ENCODE peak calls at places on chromosomes 7 and 10, in six cellular contexts. J is A549, X is transverse colon, Z is ovary, Q is stomach, U is suprapubic skin. M is an unnamed sample.

GRCh38 chr7:69738396-69738889 is 140.2 kb downstream of the AUTS2 start:
- DNase-seq in J (peak), X (no peak), Z (no peak), Q (no peak), U (no peak), M (no peak)

GRCh38 chr10:17056781-17057191 is 72.8 kb downstream of the CUBN start:
- DNase-seq in J (no peak), X (no peak), Z (no peak), Q (no peak), U (no peak), M (no peak)

GRCh38 chr10:55881588-55881987 is 479.5 kb downstream of the ZWINT start:
- DNase-seq in J (no peak), X (no peak), Z (no peak), Q (no peak), U (no peak), M (no peak)

GRCh38 chr10:79189853-79190435 is 121.2 kb downstream of the ZMIZ1 start:
- DNase-seq in J (no peak), X (no peak), Z (no peak), Q (no peak), U (no peak), M (no peak)

GRCh38 chr7:151060416-151061234 is 1.2 kb downstream of the SLC4A2 start:
- DNase-seq in J (peak), X (peak), Z (peak), Q (peak), U (no peak), M (no peak)

GRCh38 chr10:61136151-61136550 is 192.2 kb upstream of the RHOBTB1 start:
- DNase-seq in J (peak), X (no peak), Z (no peak), Q (no peak), U (no peak), M (no peak)

GRCh38 chr7:91325731-91326130 is 61.5 kb downstream of the FZD1 start:
- DNase-seq in J (no peak), X (no peak), Z (no peak), Q (no peak), U (no peak), M (no peak)

GRCh38 chr10:76051007-76051936 is 619.8 kb downstream of the LRMDA start:
- DNase-seq in J (no peak), X (no peak), Z (no peak), Q (no peak), U (no peak), M (no peak)

GRCh38 chr7:94510582-94511456 is 1.2 kb downstream of the CASD1 start:
- DNase-seq in J (peak), X (no peak), Z (peak), Q (peak), U (no peak), M (no peak)

GRCh38 chr10:71750124-71750841 is 23.0 kb downstream of the VSIR start:
- DNase-seq in J (no peak), X (no peak), Z (no peak), Q (no peak), U (no peak), M (no peak)

GRCh38 chr7:46485481-46486065 is 564.5 kb upstream of the IGFBP3 start:
- DNase-seq in J (peak), X (no peak), Z (no peak), Q (no peak), U (no peak), M (no peak)

GRCh38 chr7:90597527-90597871 is 1.4 kb downstream of the CDK14 start:
- DNase-seq in J (no peak), X (no peak), Z (no peak), Q (no peak), U (no peak), M (no peak)

GRCh38 chr10:69644658-69645295 is 14.7 kb downstream of the FAM241B start:
- DNase-seq in J (peak), X (peak), Z (peak), Q (peak), U (no peak), M (no peak)

GRCh38 chr10:90930971-90931841 is 10.3 kb upstream of the ANKRD1 start:
- DNase-seq in J (peak), X (no peak), Z (no peak), Q (no peak), U (no peak), M (no peak)

GRCh38 chr7:132045481-132045980 is 489.1 kb upstream of the PODXL start:
- DNase-seq in J (no peak), X (no peak), Z (no peak), Q (no peak), U (no peak), M (peak)

GRCh38 chr10:86969421-86970041 is 1.2 kb downstream of the ADIRF start:
- DNase-seq in J (no peak), X (no peak), Z (peak), Q (peak), U (peak), M (no peak)

GRCh38 chr7:92177362-92177761 is 1.6 kb downstream of the LRRD1 start:
- DNase-seq in J (peak), X (no peak), Z (no peak), Q (no peak), U (no peak), M (no peak)

GRCh38 chr10:5873515-5873995 is 16.1 kb downstream of the ANKRD16 start:
- DNase-seq in J (peak), X (peak), Z (peak), Q (peak), U (no peak), M (peak)

GRCh38 chr7:124881981-124882380 is 47.6 kb downstream of the POT1 start:
- DNase-seq in J (no peak), X (no peak), Z (no peak), Q (no peak), U (no peak), M (no peak)

GRCh38 chr10:120426306-120426705 is 30.7 kb upstream of the PLPP4 start:
- DNase-seq in J (no peak), X (no peak), Z (no peak), Q (no peak), U (no peak), M (no peak)

GRCh38 chr10:72254891-72255568 is 18.7 kb upstream of the DDIT4 start:
- DNase-seq in J (peak), X (peak), Z (peak), Q (peak), U (peak), M (peak)

GRCh38 chr10:62017141-62017870 is 115.8 kb downstream of the ARID5B start:
- DNase-seq in J (no peak), X (no peak), Z (no peak), Q (no peak), U (no peak), M (no peak)

GRCh38 chr10:126191192-126191591 is 197.1 kb downstream of the ADAM12 start:
- DNase-seq in J (no peak), X (no peak), Z (no peak), Q (no peak), U (no peak), M (no peak)

DNA sequence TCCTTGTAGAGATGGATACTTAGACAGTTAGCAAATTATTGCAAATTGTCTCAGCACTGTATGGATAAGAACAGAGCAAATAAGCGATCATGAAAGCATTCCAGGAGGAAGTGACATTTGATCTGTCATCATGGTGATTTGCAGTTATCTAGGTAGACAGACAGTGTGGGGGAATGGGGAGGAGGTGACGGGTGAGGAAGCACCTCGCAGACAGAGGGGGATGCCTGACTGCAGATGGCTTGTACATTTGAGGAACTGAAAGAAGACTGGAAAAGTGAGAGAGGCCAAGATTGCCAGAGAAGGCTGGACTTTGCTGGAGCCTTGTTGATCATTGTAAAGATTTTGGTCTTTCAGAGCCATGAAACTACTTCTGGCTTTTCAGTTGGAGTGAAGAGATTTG is 318.2 kb upstream of the CELF2 start:
- DNase-seq in J (no peak), X (no peak), Z (no peak), Q (no peak), U (no peak), M (no peak)
- TF ChIP-seq EP300 in J (no peak), X (no peak), Z (no peak), Q (no peak), U (no peak), M (no peak)

DNA sequence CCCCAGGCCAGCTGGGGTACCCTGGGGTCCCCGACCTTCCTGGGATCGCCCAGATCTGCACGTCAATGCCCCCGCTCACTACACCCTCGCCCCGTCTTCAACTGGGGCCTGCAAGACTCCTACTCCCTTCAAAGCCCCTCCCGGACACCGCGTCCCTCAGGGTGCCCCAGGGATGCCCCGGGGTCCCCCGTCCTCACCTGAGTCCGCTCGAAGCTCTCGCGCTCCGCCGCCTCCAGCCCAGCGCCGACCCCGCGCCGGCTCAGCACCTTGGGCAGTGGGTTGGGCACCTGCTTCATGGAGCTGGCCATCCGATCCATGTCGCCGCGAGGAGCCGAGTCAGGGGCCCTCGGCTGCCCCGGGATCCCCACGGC is at the start of gene HIP1:
- DNase-seq in J (no peak), X (no peak), Z (no peak), Q (no peak), U (no peak), M (no peak)
- TF ChIP-seq POLR2A in J (peak), X (no peak), Z (no peak), Q (no peak), U (no peak), M (no peak)

DNA sequence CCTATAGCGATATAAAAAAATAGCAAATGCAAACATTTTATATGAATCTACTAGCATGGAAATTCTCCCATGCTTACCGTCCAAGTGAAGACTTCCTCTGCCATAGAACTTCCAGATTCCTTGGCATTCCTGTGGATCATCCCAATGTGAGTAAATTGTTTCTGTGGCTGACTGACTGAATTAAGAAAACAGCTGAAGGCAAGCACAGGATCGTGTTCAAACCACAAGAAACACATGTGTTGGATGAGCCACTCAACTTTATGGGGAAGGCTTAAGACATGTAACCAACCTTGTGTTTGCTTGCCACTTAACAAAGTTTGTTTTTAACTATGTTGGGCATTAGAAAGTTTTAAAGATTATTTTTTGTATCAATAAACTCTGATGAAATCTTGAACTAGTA is 2.6 kb upstream of the MYPN start:
- DNase-seq in J (no peak), X (no peak), Z (no peak), Q (no peak), U (no peak), M (no peak)
- H3K27ac ChIP-seq in J (peak), X (no peak), Z (no peak), Q (no peak), U (no peak), M (no peak)

DNA sequence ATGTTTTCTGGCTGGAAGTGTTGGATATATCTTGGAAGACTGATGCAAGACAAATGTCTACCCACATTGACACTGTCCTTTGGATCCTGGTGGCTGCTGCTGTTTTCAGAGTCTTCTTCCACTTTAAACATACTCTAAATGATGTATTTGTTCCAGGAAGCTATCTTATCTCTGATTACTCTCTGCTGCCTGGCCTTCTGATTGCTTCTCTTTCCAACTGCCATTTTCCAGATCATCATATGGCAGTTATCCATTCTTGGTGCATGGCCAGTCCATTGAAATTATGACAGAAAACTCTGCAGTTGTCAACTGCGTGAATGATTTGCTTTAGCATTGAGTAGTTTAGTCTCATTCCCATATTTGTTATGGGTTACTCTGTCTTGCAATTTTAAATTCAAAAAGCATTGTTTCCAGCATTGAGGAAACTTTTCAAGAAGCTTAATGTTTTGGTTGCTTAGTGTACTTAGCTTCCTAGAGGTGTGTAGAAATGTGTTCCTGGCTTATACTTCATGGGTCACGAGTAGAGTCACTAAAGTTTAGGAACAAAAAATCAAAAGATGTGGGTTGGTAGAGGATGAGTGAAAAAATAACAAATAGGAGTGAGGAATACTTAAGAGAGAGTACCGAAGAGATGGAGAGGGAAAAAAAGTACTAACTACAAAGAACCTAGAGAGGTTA is 268.3 kb upstream of the MTPN start:
- DNase-seq in J (no peak), X (no peak), Z (no peak), Q (no peak), U (no peak), M (no peak)
- TF ChIP-seq EP300 in J (no peak), X (no peak), Z (no peak), Q (no peak), U (no peak), M (no peak)

GRCh38 chr10:92689663-92690210 is at the start of gene HHEX:
- DNase-seq in J (peak), X (peak), Z (no peak), Q (peak), U (no peak), M (peak)
- TF ChIP-seq POLR2A in J (peak), X (no peak), Z (no peak), Q (no peak), U (peak), M (no peak)

GRCh38 chr10:73591578-73591902 is 398 bp upstream of the USP54 start:
- DNase-seq in J (peak), X (no peak), Z (no peak), Q (no peak), U (no peak), M (no peak)
- H3K27ac ChIP-seq in J (peak), X (peak), Z (no peak), Q (peak), U (peak), M (peak)

DNA sequence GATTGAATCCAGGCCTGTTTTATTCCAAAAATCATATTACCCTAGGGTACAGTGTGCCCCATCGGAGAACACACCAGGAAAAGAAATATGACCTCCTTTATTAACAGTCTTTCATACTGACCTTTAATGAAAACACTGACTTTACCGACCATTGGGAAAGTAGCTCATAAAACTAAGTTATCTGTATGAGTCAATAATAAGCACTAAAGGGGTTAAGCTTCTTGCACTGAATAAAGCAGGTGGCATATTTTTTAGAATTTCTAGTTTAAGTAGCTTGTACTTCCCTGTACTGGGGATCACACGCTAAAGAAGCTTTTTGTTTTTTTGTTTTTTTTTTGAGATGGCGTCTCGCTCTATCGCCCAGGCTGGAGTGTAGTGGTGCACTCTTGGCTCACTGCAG is 199.8 kb downstream of the FAM107B start:
- DNase-seq in J (no peak), X (no peak), Z (no peak), Q (no peak), U (no peak), M (no peak)
- TF ChIP-seq EP300 in J (no peak), X (no peak), Z (no peak), Q (no peak), U (no peak), M (no peak)

GRCh38 chr10:96703358-96703757 is 17.0 kb downstream of the PIK3AP1 start:
- DNase-seq in J (no peak), X (no peak), Z (no peak), Q (no peak), U (no peak), M (no peak)

GRCh38 chr10:96697438-96697837 is 22.9 kb downstream of the PIK3AP1 start:
- DNase-seq in J (no peak), X (no peak), Z (no peak), Q (no peak), U (no peak), M (no peak)

GRCh38 chr10:96701265-96701664 is 19.0 kb downstream of the PIK3AP1 start:
- DNase-seq in J (no peak), X (no peak), Z (no peak), Q (no peak), U (no peak), M (no peak)

GRCh38 chr10:96699613-96700012 is 20.7 kb downstream of the PIK3AP1 start:
- DNase-seq in J (no peak), X (no peak), Z (no peak), Q (no peak), U (no peak), M (no peak)

GRCh38 chr10:96700477-96701099 is 19.7 kb downstream of the PIK3AP1 start:
- DNase-seq in J (no peak), X (peak), Z (no peak), Q (no peak), U (no peak), M (no peak)
- TF ChIP-seq POLR2A in J (no peak), X (no peak), Z (no peak), Q (no peak), U (no peak), M (no peak)

DNA sequence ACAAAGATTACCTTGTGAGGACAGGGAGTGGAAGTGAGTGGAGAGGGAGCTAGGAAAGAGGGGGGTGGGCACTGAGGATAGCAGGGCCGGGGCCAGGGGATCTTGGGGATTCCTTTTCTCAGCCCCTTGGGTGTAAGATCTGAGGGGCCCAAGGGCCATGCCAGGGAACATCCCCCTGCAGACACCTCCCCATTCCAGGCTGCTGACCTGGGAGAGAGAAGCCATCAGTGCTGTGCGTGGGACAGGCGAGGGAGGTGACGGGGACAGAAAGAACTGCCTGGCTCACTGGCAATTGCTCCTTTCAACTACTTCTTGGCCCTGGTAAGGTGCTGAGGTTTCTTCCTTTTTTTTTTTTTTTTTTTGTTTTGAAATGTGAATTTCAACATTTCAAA is 12.0 kb upstream of the BTBD16 start:
- DNase-seq in J (no peak), X (no peak), Z (no peak), Q (no peak), U (peak), M (no peak)
- H3K27ac ChIP-seq in J (no peak), X (no peak), Z (no peak), Q (no peak), U (no peak), M (peak)